ENCODE peak calls at places on chromosomes 3 and 15, in six cellular contexts. One of them, this sample, is unnamed.
A peak's percentile ranks its signal among the peaks of the same experiment; 100 is the strongest.

GRCh38 chr3:40109641-40110490 is 199.6 kb upstream of the EIF1B start:
- DNase-seq in HCT116: no peak
- DNase-seq in SK-N-SH: peak; percentile 27
- DNase-seq in H1: peak; percentile 15
- DNase-seq in K562: no peak
- DNase-seq in HepG2: peak; percentile 24
- DNase-seq in this sample: no peak

GRCh38 chr3:160129459-160130061 is 95.7 kb upstream of the C3orf80 start:
- DNase-seq in HCT116: no peak
- DNase-seq in SK-N-SH: no peak
- DNase-seq in H1: no peak
- DNase-seq in K562: no peak
- DNase-seq in HepG2: no peak
- DNase-seq in this sample: no peak

GRCh38 chr3:133412511-133413165 is 12.8 kb downstream of the BFSP2 start:
- DNase-seq in HCT116: no peak
- DNase-seq in SK-N-SH: no peak
- DNase-seq in H1: no peak
- DNase-seq in K562: no peak
- DNase-seq in HepG2: no peak
- DNase-seq in this sample: no peak

GRCh38 chr3:53884623-53885022 is 2.7 kb upstream of the ACTR8 start:
- DNase-seq in HCT116: no peak
- DNase-seq in SK-N-SH: no peak
- DNase-seq in H1: no peak
- DNase-seq in K562: no peak
- DNase-seq in HepG2: no peak
- DNase-seq in this sample: no peak

GRCh38 chr15:94080416-94080815 is 150.9 kb upstream of the MCTP2 start:
- DNase-seq in HCT116: no peak
- DNase-seq in SK-N-SH: no peak
- DNase-seq in H1: no peak
- DNase-seq in K562: no peak
- DNase-seq in HepG2: no peak
- DNase-seq in this sample: no peak

GRCh38 chr3:150184426-150185071 is 213.9 kb upstream of the PFN2 start:
- DNase-seq in HCT116: no peak
- DNase-seq in SK-N-SH: no peak
- DNase-seq in H1: no peak
- DNase-seq in K562: no peak
- DNase-seq in HepG2: peak; percentile 68
- DNase-seq in this sample: no peak

GRCh38 chr15:58065445-58066041 is at the start of gene ALDH1A2:
- DNase-seq in HCT116: no peak
- DNase-seq in SK-N-SH: peak; percentile 64
- DNase-seq in H1: no peak
- DNase-seq in K562: peak; percentile 74
- DNase-seq in HepG2: no peak
- DNase-seq in this sample: no peak

GRCh38 chr15:38864827-38865604 is 300.4 kb upstream of the RASGRP1 start:
- DNase-seq in HCT116: no peak
- DNase-seq in SK-N-SH: no peak
- DNase-seq in H1: no peak
- DNase-seq in K562: no peak
- DNase-seq in HepG2: no peak
- DNase-seq in this sample: no peak

GRCh38 chr3:72860846-72861245 is 12.6 kb upstream of the SHQ1 start:
- DNase-seq in HCT116: no peak
- DNase-seq in SK-N-SH: no peak
- DNase-seq in H1: no peak
- DNase-seq in K562: no peak
- DNase-seq in HepG2: no peak
- DNase-seq in this sample: no peak

GRCh38 chr3:101095703-101096102 is 102.5 kb upstream of the ABI3BP start:
- DNase-seq in HCT116: no peak
- DNase-seq in SK-N-SH: no peak
- DNase-seq in H1: no peak
- DNase-seq in K562: no peak
- DNase-seq in HepG2: no peak
- DNase-seq in this sample: no peak
- TF ChIP-seq JUND in HCT116: no peak
- TF ChIP-seq JUND in SK-N-SH: no peak
- TF ChIP-seq JUND in H1: no peak
- TF ChIP-seq JUND in K562: no peak
- TF ChIP-seq JUND in HepG2: no peak
- TF ChIP-seq JUND in this sample: no peak

GRCh38 chr15:42059661-42060476 is 34.5 kb downstream of the PLA2G4D start:
- DNase-seq in HCT116: no peak
- DNase-seq in SK-N-SH: peak; percentile 69
- DNase-seq in H1: no peak
- DNase-seq in K562: peak; percentile 78
- DNase-seq in HepG2: peak; percentile 28
- DNase-seq in this sample: peak; percentile 60

GRCh38 chr15:42056934-42057743 is 36.3 kb upstream of the PLA2G4E start:
- DNase-seq in HCT116: peak; percentile 95
- DNase-seq in SK-N-SH: peak; percentile 90
- DNase-seq in H1: peak; percentile 77
- DNase-seq in K562: peak; percentile 48
- DNase-seq in HepG2: peak; percentile 80
- DNase-seq in this sample: peak; percentile 76

GRCh38 chr15:42060477-42060763 is 33.9 kb downstream of the PLA2G4D start:
- DNase-seq in HCT116: no peak
- DNase-seq in SK-N-SH: no peak
- DNase-seq in H1: no peak
- DNase-seq in K562: no peak
- DNase-seq in HepG2: no peak
- DNase-seq in this sample: no peak

GRCh38 chr15:42058791-42059190 is 35.6 kb downstream of the PLA2G4D start:
- DNase-seq in HCT116: no peak
- DNase-seq in SK-N-SH: no peak
- DNase-seq in H1: no peak
- DNase-seq in K562: no peak
- DNase-seq in HepG2: no peak
- DNase-seq in this sample: no peak

GRCh38 chr15:42057744-42058646 is 36.4 kb downstream of the PLA2G4D start:
- DNase-seq in HCT116: no peak
- DNase-seq in SK-N-SH: no peak
- DNase-seq in H1: no peak
- DNase-seq in K562: no peak
- DNase-seq in HepG2: no peak
- DNase-seq in this sample: peak; percentile 62
- TF ChIP-seq JUND in HCT116: no peak
- TF ChIP-seq JUND in SK-N-SH: no peak
- TF ChIP-seq JUND in H1: no peak
- TF ChIP-seq JUND in K562: no peak
- TF ChIP-seq JUND in HepG2: no peak
- TF ChIP-seq JUND in this sample: no peak

GRCh38 chr3:36124118-36124796 is 256.0 kb upstream of the STAC start:
- DNase-seq in HCT116: peak; percentile 4
- DNase-seq in SK-N-SH: peak; percentile 15
- DNase-seq in H1: peak; percentile 41
- DNase-seq in K562: no peak
- DNase-seq in HepG2: peak; percentile 38
- DNase-seq in this sample: peak; percentile 67
- TF ChIP-seq JUND in HCT116: no peak
- TF ChIP-seq JUND in SK-N-SH: no peak
- TF ChIP-seq JUND in H1: no peak
- TF ChIP-seq JUND in K562: no peak
- TF ChIP-seq JUND in HepG2: no peak
- TF ChIP-seq JUND in this sample: no peak

DNA sequence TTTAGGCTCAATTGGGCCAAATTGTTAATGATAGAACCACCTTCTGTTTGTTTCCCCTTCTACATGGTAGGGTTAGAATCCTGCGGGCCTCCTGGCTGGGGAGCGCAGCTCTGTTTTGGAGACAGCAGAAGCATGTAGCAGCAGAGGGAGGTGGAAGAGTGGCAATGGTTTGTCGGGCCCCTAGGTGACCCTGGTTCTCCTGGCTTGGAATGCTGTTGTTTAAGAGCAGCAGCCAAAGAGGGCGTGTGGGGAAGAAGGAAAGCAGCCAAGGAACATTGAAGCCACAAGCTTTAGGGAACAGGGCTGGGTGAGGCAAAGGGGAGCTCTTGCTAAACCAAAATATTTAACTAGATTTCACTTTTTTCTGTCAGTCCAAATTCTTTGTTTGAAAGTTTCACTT is 213.7 kb upstream of the NR2E3 start:
- DNase-seq in HCT116: no peak
- DNase-seq in SK-N-SH: no peak
- DNase-seq in H1: no peak
- DNase-seq in K562: no peak
- DNase-seq in HepG2: no peak
- DNase-seq in this sample: peak; percentile 60
- TF ChIP-seq JUND in HCT116: no peak
- TF ChIP-seq JUND in SK-N-SH: no peak
- TF ChIP-seq JUND in H1: no peak
- TF ChIP-seq JUND in K562: no peak
- TF ChIP-seq JUND in HepG2: no peak
- TF ChIP-seq JUND in this sample: no peak

GRCh38 chr15:80769471-80770355 is 9.5 kb upstream of the CEMIP start:
- DNase-seq in HCT116: no peak
- DNase-seq in SK-N-SH: no peak
- DNase-seq in H1: no peak
- DNase-seq in K562: no peak
- DNase-seq in HepG2: no peak
- DNase-seq in this sample: no peak

GRCh38 chr15:80770356-80770705 is 8.8 kb upstream of the CEMIP start:
- DNase-seq in HCT116: no peak
- DNase-seq in SK-N-SH: no peak
- DNase-seq in H1: no peak
- DNase-seq in K562: no peak
- DNase-seq in HepG2: no peak
- DNase-seq in this sample: no peak

GRCh38 chr15:80764535-80764934 is 14.6 kb upstream of the CEMIP start:
- DNase-seq in HCT116: no peak
- DNase-seq in SK-N-SH: no peak
- DNase-seq in H1: no peak
- DNase-seq in K562: no peak
- DNase-seq in HepG2: no peak
- DNase-seq in this sample: no peak

GRCh38 chr15:80766275-80766674 is 12.9 kb upstream of the CEMIP start:
- DNase-seq in HCT116: no peak
- DNase-seq in SK-N-SH: no peak
- DNase-seq in H1: no peak
- DNase-seq in K562: no peak
- DNase-seq in HepG2: no peak
- DNase-seq in this sample: no peak

GRCh38 chr15:80768158-80768557 is 11.0 kb upstream of the CEMIP start:
- DNase-seq in HCT116: no peak
- DNase-seq in SK-N-SH: no peak
- DNase-seq in H1: no peak
- DNase-seq in K562: no peak
- DNase-seq in HepG2: no peak
- DNase-seq in this sample: no peak
- TF ChIP-seq JUND in HCT116: no peak
- TF ChIP-seq JUND in SK-N-SH: no peak
- TF ChIP-seq JUND in H1: no peak
- TF ChIP-seq JUND in K562: no peak
- TF ChIP-seq JUND in HepG2: no peak
- TF ChIP-seq JUND in this sample: no peak

GRCh38 chr3:117101697-117102096 is 392.1 kb downstream of the TUSC7 start:
- DNase-seq in HCT116: no peak
- DNase-seq in SK-N-SH: no peak
- DNase-seq in H1: no peak
- DNase-seq in K562: no peak
- DNase-seq in HepG2: no peak
- DNase-seq in this sample: no peak
- TF ChIP-seq JUND in HCT116: no peak
- TF ChIP-seq JUND in SK-N-SH: no peak
- TF ChIP-seq JUND in H1: no peak
- TF ChIP-seq JUND in K562: no peak
- TF ChIP-seq JUND in HepG2: no peak
- TF ChIP-seq JUND in this sample: no peak

GRCh38 chr3:11154036-11154952 is at the start of gene HRH1:
- DNase-seq in HCT116: no peak
- DNase-seq in SK-N-SH: peak; percentile 80
- DNase-seq in H1: no peak
- DNase-seq in K562: peak; percentile 33
- DNase-seq in HepG2: no peak
- DNase-seq in this sample: no peak
- TF ChIP-seq JUND in HCT116: no peak
- TF ChIP-seq JUND in SK-N-SH: no peak
- TF ChIP-seq JUND in H1: no peak
- TF ChIP-seq JUND in K562: no peak
- TF ChIP-seq JUND in HepG2: no peak
- TF ChIP-seq JUND in this sample: no peak

This sample was measured in T47D.